ENCODE peak calls at places on chromosome 14, in ten cellular contexts. One of them, this sample, is unnamed.

GRCh38 chr14:89232366-89233070 is 184.5 kb downstream of the FOXN3 start:
- DNase-seq in NCI-H1105 treated with DMSO at 0.1 percent for 48 hours: no peak
- DNase-seq in GM12864: no peak
- DNase-seq in H7: no peak
- DNase-seq in fibroblast of the conjunctiva: no peak
- DNase-seq in GM19239: no peak
- DNase-seq in activated CD4-positive, alpha-beta T cell treated with anti-CD3 and anti-CD28 coated beads, Interleukin-2, amount 50 U/mL, for 1 hour: no peak
- DNase-seq in MV-4-11: peak; percentile 46
- DNase-seq in mesothelial cell of epicardium: no peak
- DNase-seq in stimulated activated CD4-positive, alpha-beta T cell treated with anti-CD3 and anti-CD28 coated beads, TNF-alpha, amount 100 ng/mL, for 24 hours: no peak
- DNase-seq in this sample: no peak

GRCh38 chr14:98598576-98598975 is 673.4 kb downstream of the BCL11B start:
- DNase-seq in NCI-H1105 treated with DMSO at 0.1 percent for 48 hours: no peak
- DNase-seq in GM12864: no peak
- DNase-seq in H7: no peak
- DNase-seq in fibroblast of the conjunctiva: no peak
- DNase-seq in GM19239: no peak
- DNase-seq in activated CD4-positive, alpha-beta T cell treated with anti-CD3 and anti-CD28 coated beads, Interleukin-2, amount 50 U/mL, for 1 hour: no peak
- DNase-seq in MV-4-11: no peak
- DNase-seq in mesothelial cell of epicardium: no peak
- DNase-seq in stimulated activated CD4-positive, alpha-beta T cell treated with anti-CD3 and anti-CD28 coated beads, TNF-alpha, amount 100 ng/mL, for 24 hours: no peak
- DNase-seq in this sample: no peak

GRCh38 chr14:85112762-85113161 is 417.2 kb upstream of the FLRT2 start:
- DNase-seq in NCI-H1105 treated with DMSO at 0.1 percent for 48 hours: no peak
- DNase-seq in GM12864: no peak
- DNase-seq in H7: no peak
- DNase-seq in fibroblast of the conjunctiva: no peak
- DNase-seq in GM19239: no peak
- DNase-seq in activated CD4-positive, alpha-beta T cell treated with anti-CD3 and anti-CD28 coated beads, Interleukin-2, amount 50 U/mL, for 1 hour: no peak
- DNase-seq in MV-4-11: no peak
- DNase-seq in mesothelial cell of epicardium: no peak
- DNase-seq in stimulated activated CD4-positive, alpha-beta T cell treated with anti-CD3 and anti-CD28 coated beads, TNF-alpha, amount 100 ng/mL, for 24 hours: no peak
- DNase-seq in this sample: no peak

GRCh38 chr14:104751539-104752337 is 1.2 kb upstream of the SIVA1 start:
- DNase-seq in NCI-H1105 treated with DMSO at 0.1 percent for 48 hours: no peak
- DNase-seq in GM12864: no peak
- DNase-seq in H7: peak; percentile 63
- DNase-seq in fibroblast of the conjunctiva: no peak
- DNase-seq in GM19239: no peak
- DNase-seq in activated CD4-positive, alpha-beta T cell treated with anti-CD3 and anti-CD28 coated beads, Interleukin-2, amount 50 U/mL, for 1 hour: no peak
- DNase-seq in MV-4-11: peak; percentile 66
- DNase-seq in mesothelial cell of epicardium: no peak
- DNase-seq in stimulated activated CD4-positive, alpha-beta T cell treated with anti-CD3 and anti-CD28 coated beads, TNF-alpha, amount 100 ng/mL, for 24 hours: no peak
- DNase-seq in this sample: no peak

GRCh38 chr14:100907240-100907639 is 3.7 kb upstream of the RTL1 start:
- DNase-seq in NCI-H1105 treated with DMSO at 0.1 percent for 48 hours: no peak
- DNase-seq in GM12864: no peak
- DNase-seq in H7: no peak
- DNase-seq in fibroblast of the conjunctiva: no peak
- DNase-seq in GM19239: no peak
- DNase-seq in activated CD4-positive, alpha-beta T cell treated with anti-CD3 and anti-CD28 coated beads, Interleukin-2, amount 50 U/mL, for 1 hour: no peak
- DNase-seq in MV-4-11: no peak
- DNase-seq in mesothelial cell of epicardium: no peak
- DNase-seq in stimulated activated CD4-positive, alpha-beta T cell treated with anti-CD3 and anti-CD28 coated beads, TNF-alpha, amount 100 ng/mL, for 24 hours: no peak
- DNase-seq in this sample: no peak

GRCh38 chr14:84162658-84163057 is 1367.3 kb upstream of the FLRT2 start:
- DNase-seq in NCI-H1105 treated with DMSO at 0.1 percent for 48 hours: peak; percentile 86
- DNase-seq in GM12864: no peak
- DNase-seq in H7: no peak
- DNase-seq in fibroblast of the conjunctiva: no peak
- DNase-seq in GM19239: no peak
- DNase-seq in activated CD4-positive, alpha-beta T cell treated with anti-CD3 and anti-CD28 coated beads, Interleukin-2, amount 50 U/mL, for 1 hour: no peak
- DNase-seq in MV-4-11: no peak
- DNase-seq in mesothelial cell of epicardium: no peak
- DNase-seq in stimulated activated CD4-positive, alpha-beta T cell treated with anti-CD3 and anti-CD28 coated beads, TNF-alpha, amount 100 ng/mL, for 24 hours: no peak
- DNase-seq in this sample: no peak

GRCh38 chr14:103551338-103551762 is 11.1 kb downstream of the BAG5 start:
- DNase-seq in NCI-H1105 treated with DMSO at 0.1 percent for 48 hours: no peak
- DNase-seq in GM12864: no peak
- DNase-seq in H7: peak; percentile 68
- DNase-seq in fibroblast of the conjunctiva: no peak
- DNase-seq in GM19239: no peak
- DNase-seq in activated CD4-positive, alpha-beta T cell treated with anti-CD3 and anti-CD28 coated beads, Interleukin-2, amount 50 U/mL, for 1 hour: no peak
- DNase-seq in MV-4-11: no peak
- DNase-seq in mesothelial cell of epicardium: no peak
- DNase-seq in stimulated activated CD4-positive, alpha-beta T cell treated with anti-CD3 and anti-CD28 coated beads, TNF-alpha, amount 100 ng/mL, for 24 hours: no peak
- DNase-seq in this sample: no peak

GRCh38 chr14:101061411-101062064 is 158.0 kb upstream of the RTL1 start:
- DNase-seq in NCI-H1105 treated with DMSO at 0.1 percent for 48 hours: no peak
- DNase-seq in GM12864: no peak
- DNase-seq in H7: no peak
- DNase-seq in fibroblast of the conjunctiva: no peak
- DNase-seq in GM19239: no peak
- DNase-seq in activated CD4-positive, alpha-beta T cell treated with anti-CD3 and anti-CD28 coated beads, Interleukin-2, amount 50 U/mL, for 1 hour: no peak
- DNase-seq in MV-4-11: no peak
- DNase-seq in mesothelial cell of epicardium: peak; percentile 10
- DNase-seq in stimulated activated CD4-positive, alpha-beta T cell treated with anti-CD3 and anti-CD28 coated beads, TNF-alpha, amount 100 ng/mL, for 24 hours: no peak
- DNase-seq in this sample: no peak

GRCh38 chr14:105745433-105746123 is 219.2 kb downstream of the TMEM121 start:
- DNase-seq in NCI-H1105 treated with DMSO at 0.1 percent for 48 hours: no peak
- DNase-seq in GM12864: no peak
- DNase-seq in H7: no peak
- DNase-seq in fibroblast of the conjunctiva: no peak
- DNase-seq in GM19239: no peak
- DNase-seq in activated CD4-positive, alpha-beta T cell treated with anti-CD3 and anti-CD28 coated beads, Interleukin-2, amount 50 U/mL, for 1 hour: no peak
- DNase-seq in MV-4-11: no peak
- DNase-seq in mesothelial cell of epicardium: no peak
- DNase-seq in stimulated activated CD4-positive, alpha-beta T cell treated with anti-CD3 and anti-CD28 coated beads, TNF-alpha, amount 100 ng/mL, for 24 hours: no peak
- DNase-seq in this sample: no peak

GRCh38 chr14:44886860-44887595 is 74.7 kb downstream of the KLHL28 start:
- DNase-seq in NCI-H1105 treated with DMSO at 0.1 percent for 48 hours: no peak
- DNase-seq in GM12864: no peak
- DNase-seq in H7: no peak
- DNase-seq in fibroblast of the conjunctiva: no peak
- DNase-seq in GM19239: no peak
- DNase-seq in activated CD4-positive, alpha-beta T cell treated with anti-CD3 and anti-CD28 coated beads, Interleukin-2, amount 50 U/mL, for 1 hour: no peak
- DNase-seq in MV-4-11: no peak
- DNase-seq in mesothelial cell of epicardium: no peak
- DNase-seq in stimulated activated CD4-positive, alpha-beta T cell treated with anti-CD3 and anti-CD28 coated beads, TNF-alpha, amount 100 ng/mL, for 24 hours: no peak
- DNase-seq in this sample: no peak

This sample was measured in AG09319.